ENCODE peak calls at places on chromosome 16, in five cellular contexts. One of them, this sample, is unnamed. For H3K9me3, the result is how much of the 10 kb centered on the place peaks cover.

GRCh38 chr16:86052115-86052670 is 153.2 kb downstream of the IRF8 start:
- DNase-seq in fibroblast of lung: no peak
- DNase-seq in right lobe of liver: peak
- DNase-seq in CD4-positive, alpha-beta T cell: no peak
- DNase-seq in body of pancreas: no peak
- DNase-seq in this sample: no peak

GRCh38 chr16:89613101-89613953 is at the start of gene DPEP1:
- DNase-seq in fibroblast of lung: no peak
- DNase-seq in right lobe of liver: no peak
- DNase-seq in CD4-positive, alpha-beta T cell: no peak
- DNase-seq in body of pancreas: peak
- DNase-seq in this sample: no peak

GRCh38 chr16:54431041-54431996 is 144.7 kb upstream of the IRX3 start:
- DNase-seq in fibroblast of lung: peak
- DNase-seq in right lobe of liver: no peak
- DNase-seq in CD4-positive, alpha-beta T cell: no peak
- DNase-seq in body of pancreas: no peak
- DNase-seq in this sample: no peak

GRCh38 chr16:31496670-31497069 is 11.5 kb downstream of the RUSF1 start:
- DNase-seq in fibroblast of lung: no peak
- DNase-seq in right lobe of liver: peak
- DNase-seq in CD4-positive, alpha-beta T cell: no peak
- DNase-seq in body of pancreas: no peak
- DNase-seq in this sample: no peak

GRCh38 chr16:24671455-24671954 is 57.9 kb upstream of the TNRC6A start:
- DNase-seq in fibroblast of lung: no peak
- DNase-seq in right lobe of liver: no peak
- DNase-seq in CD4-positive, alpha-beta T cell: no peak
- DNase-seq in body of pancreas: no peak
- DNase-seq in this sample: peak

GRCh38 chr16:23587726-23588125 is 8.4 kb downstream of the NDUFAB1 start:
- DNase-seq in fibroblast of lung: peak
- DNase-seq in right lobe of liver: no peak
- DNase-seq in CD4-positive, alpha-beta T cell: no peak
- DNase-seq in body of pancreas: no peak
- DNase-seq in this sample: no peak

GRCh38 chr16:23420011-23420410 is 33.0 kb downstream of the COG7 start:
- DNase-seq in fibroblast of lung: peak
- DNase-seq in right lobe of liver: no peak
- DNase-seq in CD4-positive, alpha-beta T cell: no peak
- DNase-seq in body of pancreas: no peak
- DNase-seq in this sample: no peak

GRCh38 chr16:86072328-86073102 is 173.6 kb downstream of the IRF8 start:
- DNase-seq in fibroblast of lung: peak
- DNase-seq in right lobe of liver: peak
- DNase-seq in CD4-positive, alpha-beta T cell: peak
- DNase-seq in body of pancreas: peak
- DNase-seq in this sample: peak

GRCh38 chr16:20904507-20905079 is 4.0 kb downstream of the LYRM1 start:
- DNase-seq in fibroblast of lung: peak
- DNase-seq in right lobe of liver: no peak
- DNase-seq in CD4-positive, alpha-beta T cell: no peak
- DNase-seq in body of pancreas: no peak
- DNase-seq in this sample: no peak

GRCh38 chr16:24552705-24553104 is 13.3 kb downstream of the RBBP6 start:
- DNase-seq in fibroblast of lung: no peak
- DNase-seq in right lobe of liver: no peak
- DNase-seq in CD4-positive, alpha-beta T cell: no peak
- DNase-seq in body of pancreas: no peak
- DNase-seq in this sample: no peak

GRCh38 chr16:23863511-23864422 is 28.0 kb downstream of the PRKCB start:
- DNase-seq in fibroblast of lung: no peak
- DNase-seq in right lobe of liver: no peak
- DNase-seq in CD4-positive, alpha-beta T cell: no peak
- DNase-seq in body of pancreas: no peak
- DNase-seq in this sample: no peak

GRCh38 chr16:85176541-85177447 is 64.5 kb upstream of the CIBAR2 start:
- DNase-seq in fibroblast of lung: no peak
- DNase-seq in right lobe of liver: peak
- DNase-seq in CD4-positive, alpha-beta T cell: no peak
- DNase-seq in body of pancreas: no peak
- DNase-seq in this sample: no peak

GRCh38 chr16:50407351-50407750 is 38.6 kb upstream of the BRD7 start:
- DNase-seq in fibroblast of lung: no peak
- DNase-seq in right lobe of liver: no peak
- DNase-seq in CD4-positive, alpha-beta T cell: no peak
- DNase-seq in body of pancreas: no peak
- DNase-seq in this sample: no peak

GRCh38 chr16:78984324-78984723 is 616.2 kb downstream of the MAF start:
- DNase-seq in fibroblast of lung: no peak
- DNase-seq in right lobe of liver: no peak
- DNase-seq in CD4-positive, alpha-beta T cell: no peak
- DNase-seq in body of pancreas: no peak
- DNase-seq in this sample: no peak

GRCh38 chr16:57798267-57798810 is 4.0 kb downstream of the KIFC3 start:
- DNase-seq in fibroblast of lung: no peak
- DNase-seq in right lobe of liver: peak
- DNase-seq in CD4-positive, alpha-beta T cell: no peak
- DNase-seq in body of pancreas: no peak
- DNase-seq in this sample: no peak

GRCh38 chr16:14240216-14240843 is 169.2 kb downstream of the MRTFB start:
- DNase-seq in fibroblast of lung: peak
- DNase-seq in right lobe of liver: no peak
- DNase-seq in CD4-positive, alpha-beta T cell: no peak
- DNase-seq in body of pancreas: no peak
- DNase-seq in this sample: no peak

GRCh38 chr16:9053006-9053601 is 38.3 kb upstream of the HAPSTR1 start:
- DNase-seq in fibroblast of lung: peak
- DNase-seq in right lobe of liver: no peak
- DNase-seq in CD4-positive, alpha-beta T cell: no peak
- DNase-seq in body of pancreas: peak
- DNase-seq in this sample: no peak

GRCh38 chr16:85402910-85403692 is 210.0 kb upstream of the GSE1 start:
- DNase-seq in fibroblast of lung: peak
- DNase-seq in right lobe of liver: peak
- DNase-seq in CD4-positive, alpha-beta T cell: no peak
- DNase-seq in body of pancreas: no peak
- DNase-seq in this sample: peak

GRCh38 chr16:4765511-4766474 is 1.2 kb downstream of the ZNF500 start:
- DNase-seq in fibroblast of lung: no peak
- DNase-seq in right lobe of liver: no peak
- DNase-seq in CD4-positive, alpha-beta T cell: no peak
- DNase-seq in body of pancreas: no peak
- DNase-seq in this sample: no peak

GRCh38 chr16:26594666-26595065 is 472.1 kb upstream of the C16orf82 start:
- DNase-seq in fibroblast of lung: no peak
- DNase-seq in right lobe of liver: no peak
- DNase-seq in CD4-positive, alpha-beta T cell: no peak
- DNase-seq in body of pancreas: no peak
- DNase-seq in this sample: no peak

GRCh38 chr16:11229906-11230305 is 26.1 kb downstream of the SOCS1 start:
- DNase-seq in fibroblast of lung: no peak
- DNase-seq in right lobe of liver: peak
- DNase-seq in CD4-positive, alpha-beta T cell: no peak
- DNase-seq in body of pancreas: no peak
- DNase-seq in this sample: no peak

GRCh38 chr16:11224096-11224893 is 31.7 kb downstream of the SOCS1 start:
- DNase-seq in fibroblast of lung: no peak
- DNase-seq in right lobe of liver: peak
- DNase-seq in CD4-positive, alpha-beta T cell: peak
- DNase-seq in body of pancreas: peak
- DNase-seq in this sample: peak

GRCh38 chr16:11225677-11226549 is 30.1 kb downstream of the SOCS1 start:
- DNase-seq in fibroblast of lung: no peak
- DNase-seq in right lobe of liver: no peak
- DNase-seq in CD4-positive, alpha-beta T cell: no peak
- DNase-seq in body of pancreas: no peak
- DNase-seq in this sample: no peak

GRCh38 chr16:11229432-11229831 is 26.6 kb downstream of the SOCS1 start:
- DNase-seq in fibroblast of lung: no peak
- DNase-seq in right lobe of liver: no peak
- DNase-seq in CD4-positive, alpha-beta T cell: no peak
- DNase-seq in body of pancreas: no peak
- DNase-seq in this sample: no peak

DNA sequence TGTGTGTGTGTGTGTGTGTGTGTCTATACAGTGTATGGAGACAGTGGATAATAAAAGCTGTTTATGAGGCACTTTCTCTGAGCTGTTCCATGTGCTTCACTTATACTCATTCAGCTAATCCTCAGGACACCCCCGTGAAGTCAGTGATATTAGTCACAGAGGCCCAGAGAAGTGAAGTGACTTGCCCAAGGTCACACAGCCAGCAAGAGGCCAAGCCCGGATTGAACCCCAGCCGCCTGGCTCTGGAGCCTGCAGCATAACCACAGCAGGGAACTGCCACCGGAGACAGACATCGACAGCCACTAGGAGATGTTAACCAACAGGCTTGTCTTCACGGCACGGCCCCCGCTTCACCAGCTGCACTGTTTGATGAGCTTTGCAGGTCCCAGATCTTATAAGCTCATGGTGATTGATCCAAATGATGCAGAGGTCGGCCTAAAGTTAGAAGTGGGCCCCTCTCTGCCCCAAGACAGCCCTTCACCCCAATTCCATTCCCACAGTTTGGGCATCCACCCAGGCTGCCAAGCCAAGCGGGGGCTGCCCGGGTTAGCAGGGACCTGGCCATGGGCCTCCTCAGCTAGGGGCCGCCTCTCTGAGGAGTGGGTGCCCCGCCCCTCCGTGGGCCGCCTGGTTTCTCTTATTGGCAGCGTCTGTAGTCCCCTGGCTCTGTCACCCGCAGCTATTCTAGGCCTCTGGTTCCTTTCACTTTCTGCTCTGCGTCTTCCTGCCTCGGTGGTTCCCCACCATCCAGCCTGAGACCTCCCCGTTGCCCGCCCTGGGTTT is 30.9 kb downstream of the SOCS1 start:
- DNase-seq in fibroblast of lung: no peak
- DNase-seq in right lobe of liver: no peak
- DNase-seq in CD4-positive, alpha-beta T cell: peak
- DNase-seq in body of pancreas: no peak
- DNase-seq in this sample: no peak
- TF ChIP-seq CTCF in fibroblast of lung: no peak
- TF ChIP-seq CTCF in right lobe of liver: no peak
- TF ChIP-seq CTCF in CD4-positive, alpha-beta T cell: no peak
- TF ChIP-seq CTCF in body of pancreas: no peak
- TF ChIP-seq CTCF in this sample: no peak

GRCh38 chr16:35599429-35600165 is 2140.2 kb downstream of the TP53TG3F start:
- DNase-seq in fibroblast of lung: no peak
- DNase-seq in right lobe of liver: no peak
- DNase-seq in CD4-positive, alpha-beta T cell: no peak
- DNase-seq in body of pancreas: no peak
- DNase-seq in this sample: no peak

GRCh38 chr16:35605921-35606320 is 2146.5 kb downstream of the TP53TG3F start:
- DNase-seq in fibroblast of lung: no peak
- DNase-seq in right lobe of liver: no peak
- DNase-seq in CD4-positive, alpha-beta T cell: no peak
- DNase-seq in body of pancreas: no peak
- DNase-seq in this sample: no peak

GRCh38 chr16:35596467-35596866 is 2137.1 kb downstream of the TP53TG3F start:
- DNase-seq in fibroblast of lung: no peak
- DNase-seq in right lobe of liver: no peak
- DNase-seq in CD4-positive, alpha-beta T cell: no peak
- DNase-seq in body of pancreas: no peak
- DNase-seq in this sample: no peak

GRCh38 chr16:35598696-35599332 is 2139.4 kb downstream of the TP53TG3F start:
- DNase-seq in fibroblast of lung: no peak
- DNase-seq in right lobe of liver: no peak
- DNase-seq in CD4-positive, alpha-beta T cell: no peak
- DNase-seq in body of pancreas: no peak
- DNase-seq in this sample: no peak

DNA sequence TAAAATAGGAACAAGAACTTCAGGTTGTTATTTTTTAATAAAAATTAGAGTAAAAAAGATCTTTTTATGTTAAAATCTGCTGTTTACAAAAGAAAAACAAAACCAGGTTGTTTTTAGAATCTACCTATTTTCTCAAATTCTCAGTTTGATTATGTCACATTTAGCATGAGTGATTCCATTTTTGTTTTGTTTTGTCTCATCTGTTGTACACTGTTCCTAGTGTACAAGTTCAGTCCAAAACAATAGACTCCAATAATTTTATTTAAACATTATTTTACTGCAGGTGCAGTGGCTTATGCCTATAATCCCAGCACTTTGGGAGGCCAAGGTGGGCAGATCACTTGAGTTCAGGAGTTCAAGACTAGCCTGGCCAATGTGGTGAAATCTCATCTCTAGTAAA is 2142.7 kb downstream of the TP53TG3F start:
- DNase-seq in fibroblast of lung: no peak
- DNase-seq in right lobe of liver: no peak
- DNase-seq in CD4-positive, alpha-beta T cell: no peak
- DNase-seq in body of pancreas: no peak
- DNase-seq in this sample: no peak
- H3K9me3 ChIP-seq in fibroblast of lung: under half
- H3K9me3 ChIP-seq in right lobe of liver: under half
- H3K9me3 ChIP-seq in CD4-positive, alpha-beta T cell: under half
- H3K9me3 ChIP-seq in body of pancreas: under half
- H3K9me3 ChIP-seq in this sample: under half

GRCh38 chr16:68113765-68114240 is 28.6 kb downstream of the NFATC3 start:
- DNase-seq in fibroblast of lung: no peak
- DNase-seq in right lobe of liver: no peak
- DNase-seq in CD4-positive, alpha-beta T cell: no peak
- DNase-seq in body of pancreas: no peak
- DNase-seq in this sample: no peak

GRCh38 chr16:68117884-68118283 is 32.7 kb downstream of the NFATC3 start:
- DNase-seq in fibroblast of lung: no peak
- DNase-seq in right lobe of liver: no peak
- DNase-seq in CD4-positive, alpha-beta T cell: no peak
- DNase-seq in body of pancreas: no peak
- DNase-seq in this sample: no peak

GRCh38 chr16:68115851-68116250 is 30.7 kb downstream of the NFATC3 start:
- DNase-seq in fibroblast of lung: no peak
- DNase-seq in right lobe of liver: no peak
- DNase-seq in CD4-positive, alpha-beta T cell: no peak
- DNase-seq in body of pancreas: no peak
- DNase-seq in this sample: no peak

GRCh38 chr16:68113059-68113757 is 28.0 kb downstream of the NFATC3 start:
- DNase-seq in fibroblast of lung: no peak
- DNase-seq in right lobe of liver: no peak
- DNase-seq in CD4-positive, alpha-beta T cell: no peak
- DNase-seq in body of pancreas: no peak
- DNase-seq in this sample: no peak

GRCh38 chr16:68116256-68116853 is 31.2 kb downstream of the NFATC3 start:
- DNase-seq in fibroblast of lung: peak
- DNase-seq in right lobe of liver: no peak
- DNase-seq in CD4-positive, alpha-beta T cell: no peak
- DNase-seq in body of pancreas: no peak
- DNase-seq in this sample: no peak
- TF ChIP-seq CTCF in fibroblast of lung: peak
- TF ChIP-seq CTCF in right lobe of liver: peak
- TF ChIP-seq CTCF in CD4-positive, alpha-beta T cell: peak
- TF ChIP-seq CTCF in body of pancreas: peak
- TF ChIP-seq CTCF in this sample: no peak

DNA sequence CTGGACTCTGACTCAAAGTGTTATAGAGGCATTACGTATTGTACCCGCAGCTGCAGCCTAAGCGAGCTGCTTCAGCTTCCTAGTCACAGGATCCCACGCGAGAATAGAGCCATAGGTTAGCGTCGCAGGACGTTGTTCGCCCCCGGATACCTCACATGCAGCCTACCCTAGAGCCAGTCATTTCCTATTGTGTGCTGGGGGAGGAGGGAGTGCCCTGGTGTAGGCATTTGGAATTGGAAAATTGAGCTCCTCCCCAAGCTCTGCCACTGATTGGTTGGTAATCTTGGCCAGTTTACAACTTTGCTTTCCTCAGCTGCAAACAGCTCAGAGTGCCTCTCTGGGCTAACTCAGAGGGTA is 530 bp downstream of the NAA60 start:
- DNase-seq in fibroblast of lung: peak
- DNase-seq in right lobe of liver: no peak
- DNase-seq in CD4-positive, alpha-beta T cell: no peak
- DNase-seq in body of pancreas: no peak
- DNase-seq in this sample: no peak
- H3K9me3 ChIP-seq in fibroblast of lung: under half
- H3K9me3 ChIP-seq in right lobe of liver: under half
- H3K9me3 ChIP-seq in CD4-positive, alpha-beta T cell: under half
- H3K9me3 ChIP-seq in body of pancreas: under half
- H3K9me3 ChIP-seq in this sample: under half

This sample was measured in uterus.